ENCODE peak calls at places on chromosomes 3 and 15, in five cellular contexts. Z, T, A, E and D are unnamed samples.

GRCh38 chr3:46086083-46086437 is 58.8 kb upstream of the XCR1 start:
- DNase-seq in Z (no peak), T (no peak), A (no peak), E (no peak), D (no peak)

GRCh38 chr3:25536668-25537331 is 108.7 kb downstream of the RARB start:
- DNase-seq in Z (no peak), T (no peak), A (no peak), E (no peak), D (peak; percentile 5)

GRCh38 chr15:77402740-77403379 is 17.0 kb downstream of the PEAK1 start:
- DNase-seq in Z (no peak), T (no peak), A (no peak), E (no peak), D (no peak)

GRCh38 chr3:128434524-128434923 is 32.2 kb downstream of the DNAJB8 start:
- DNase-seq in Z (no peak), T (no peak), A (no peak), E (no peak), D (no peak)

GRCh38 chr3:68866157-68866556 is 66.2 kb downstream of the TAFA4 start:
- DNase-seq in Z (no peak), T (peak; percentile 55), A (no peak), E (no peak), D (no peak)

GRCh38 chr3:125061170-125061569 is 5.4 kb upstream of the HEG1 start:
- DNase-seq in Z (no peak), T (no peak), A (no peak), E (no peak), D (no peak)

GRCh38 chr3:8464668-8465067 is 37.0 kb upstream of the LMCD1 start:
- DNase-seq in Z (no peak), T (no peak), A (no peak), E (no peak), D (no peak)

GRCh38 chr3:153113553-153113952 is 48.5 kb upstream of the RAP2B start:
- DNase-seq in Z (no peak), T (no peak), A (no peak), E (no peak), D (no peak)

GRCh38 chr3:11283126-11283478 is 10.9 kb downstream of the ATG7 start:
- DNase-seq in Z (no peak), T (no peak), A (no peak), E (no peak), D (no peak)

GRCh38 chr15:81032818-81033217 is 32.1 kb downstream of the TLNRD1 start:
- DNase-seq in Z (no peak), T (no peak), A (no peak), E (no peak), D (no peak)

GRCh38 chr3:27907929-27908328 is 185.8 kb upstream of the EOMES start:
- DNase-seq in Z (no peak), T (no peak), A (no peak), E (no peak), D (no peak)

GRCh38 chr3:136928240-136928639 is 29.5 kb upstream of the IL20RB start:
- DNase-seq in Z (no peak), T (no peak), A (no peak), E (no peak), D (no peak)

GRCh38 chr15:68578175-68578959 is 426 bp upstream of the CORO2B start:
- DNase-seq in Z (peak; percentile 60), T (peak; percentile 79), A (peak; percentile 47), E (peak; percentile 72), D (no peak)

GRCh38 chr15:65885668-65886218 is 16.5 kb downstream of the RAB11A start:
- DNase-seq in Z (no peak), T (no peak), A (no peak), E (no peak), D (no peak)

GRCh38 chr15:90097475-90097874 is 4.8 kb downstream of the IDH2 start:
- DNase-seq in Z (no peak), T (no peak), A (no peak), E (no peak), D (peak; percentile 67)

GRCh38 chr15:68372291-68372811 is 59.6 kb downstream of the ITGA11 start:
- DNase-seq in Z (peak; percentile 4), T (peak; percentile 75), A (no peak), E (no peak), D (no peak)

GRCh38 chr3:13125092-13126015 is 52.1 kb upstream of the IQSEC1 start:
- DNase-seq in Z (no peak), T (no peak), A (no peak), E (peak; percentile 14), D (no peak)

GRCh38 chr3:15050405-15051092 is 14.6 kb downstream of the MRPS25 start:
- DNase-seq in Z (no peak), T (no peak), A (no peak), E (no peak), D (no peak)

GRCh38 chr15:70605606-70606410 is 157.6 kb downstream of the UACA start:
- DNase-seq in Z (no peak), T (peak; percentile 31), A (no peak), E (no peak), D (no peak)

GRCh38 chr3:49785565-49786356 is 581 bp downstream of the IP6K1 start:
- DNase-seq in Z (peak; percentile 33), T (no peak), A (no peak), E (no peak), D (peak; percentile 40)

GRCh38 chr15:78574944-78575343 is 9.6 kb downstream of the CHRNA5 start:
- DNase-seq in Z (no peak), T (no peak), A (no peak), E (no peak), D (no peak)